ENCODE peak calls at places on chromosome 16, in nine cellular contexts. K is neural progenitor cell, F is GM23248, S is prostate gland, J is heart right ventricle, T is stomach, B is testis, H is mammary epithelial cell, Q is tibial nerve. Y is an unnamed sample.
A peak's percentile ranks its signal among the peaks of the same experiment; 100 is the strongest.

GRCh38 chr16:7405166-7405565 is 72.5 kb downstream of the RBFOX1 start:
- DNase-seq in F (no peak), J (peak; percentile 50), K (peak; percentile 82), B (peak; percentile 43), Q (no peak), H (no peak), S (no peak), T (peak; percentile 27), Y (peak; percentile 17)

GRCh38 chr16:24610421-24610765 is 71.0 kb downstream of the RBBP6 start:
- DNase-seq in F (peak; percentile 72), B (peak; percentile 28), S (no peak), Q (peak; percentile 11), H (peak; percentile 9), T (no peak), J (no peak), K (peak; percentile 63), Y (peak; percentile 72)

GRCh38 chr16:24070851-24071250 is 185.3 kb upstream of the CACNG3 start:
- DNase-seq in F (peak; percentile 52), Q (no peak), J (peak; percentile 6), K (peak; percentile 81), H (peak; percentile 20), S (no peak), B (peak; percentile 46), T (no peak), Y (peak; percentile 89)

GRCh38 chr16:84391151-84391873 is 23.0 kb downstream of the ATP2C2 start:
- DNase-seq in F (peak; percentile 40), S (peak; percentile 74), J (no peak), H (no peak), T (no peak), Q (no peak), B (no peak), K (no peak), Y (no peak)

GRCh38 chr16:74186589-74186988 is 110.0 kb upstream of the PSMD7 start:
- DNase-seq in S (no peak), B (no peak), K (no peak), Q (no peak), F (peak; percentile 6), T (no peak), H (no peak), J (no peak), Y (peak; percentile 92)

GRCh38 chr16:77585852-77586251 is 136.5 kb upstream of the NUDT7 start:
- DNase-seq in H (peak; percentile 90), J (no peak), T (no peak), Q (no peak), F (peak; percentile 35), S (no peak), K (no peak), B (no peak), Y (peak; percentile 34)

GRCh38 chr16:54627616-54628015 is 303.0 kb upstream of the IRX5 start:
- DNase-seq in S (no peak), B (no peak), F (peak; percentile 10), K (no peak), H (no peak), T (no peak), J (no peak), Q (no peak), Y (no peak)

GRCh38 chr16:4655801-4656200 is 31.2 kb downstream of the MGRN1 start:
- DNase-seq in H (no peak), K (no peak), S (no peak), Q (no peak), F (no peak), J (no peak), T (no peak), B (no peak), Y (no peak)

GRCh38 chr16:65196696-65197095 is 74.8 kb upstream of the CDH11 start:
- DNase-seq in T (no peak), B (no peak), H (no peak), J (no peak), S (no peak), F (no peak), K (no peak), Q (no peak), Y (peak; percentile 62)

GRCh38 chr16:28121527-28121926 is 58.0 kb upstream of the GSG1L start:
- DNase-seq in Q (no peak), S (no peak), J (no peak), F (no peak), K (no peak), T (no peak), B (no peak), H (no peak), Y (no peak)
- H3K4me1 ChIP-seq in Q (no peaks in the 10 kb centered on the region), S (no peaks in the 10 kb centered on the region), J (no peaks in the 10 kb centered on the region), F (no peaks in the 10 kb centered on the region), K (no peaks in the 10 kb centered on the region), T (no peaks in the 10 kb centered on the region), B (no peaks in the 10 kb centered on the region), H (no peaks in the 10 kb centered on the region), Y (no peaks in the 10 kb centered on the region)

GRCh38 chr16:31291376-31291775 is 31.6 kb downstream of the ITGAM start:
- DNase-seq in J (no peak), T (no peak), F (no peak), Q (no peak), S (no peak), K (no peak), B (no peak), H (no peak), Y (no peak)
- H3K4me3 ChIP-seq in J (no peak overlapping the region), T (no peak overlapping the region), F (no peak overlapping the region), Q (no peak overlapping the region), S (no peak overlapping the region), K (no peak overlapping the region), B (no peak overlapping the region), H (no peak overlapping the region), Y (no peak overlapping the region)

GRCh38 chr16:48538746-48539484 is 71.1 kb downstream of the N4BP1 start:
- DNase-seq in F (no peak), H (no peak), T (no peak), Q (no peak), B (no peak), S (no peak), K (peak; percentile 31), J (no peak), Y (no peak)
- H3K27ac ChIP-seq in F (no peak overlapping the region), H (no peak overlapping the region), T (peak overlapping the region; percentile 76), Q (peak overlapping the region; percentile 85), B (no peak overlapping the region), S (peak overlapping the region; percentile 75), K (no peak overlapping the region), J (peak overlapping the region; percentile 58), Y (no peak overlapping the region)

DNA sequence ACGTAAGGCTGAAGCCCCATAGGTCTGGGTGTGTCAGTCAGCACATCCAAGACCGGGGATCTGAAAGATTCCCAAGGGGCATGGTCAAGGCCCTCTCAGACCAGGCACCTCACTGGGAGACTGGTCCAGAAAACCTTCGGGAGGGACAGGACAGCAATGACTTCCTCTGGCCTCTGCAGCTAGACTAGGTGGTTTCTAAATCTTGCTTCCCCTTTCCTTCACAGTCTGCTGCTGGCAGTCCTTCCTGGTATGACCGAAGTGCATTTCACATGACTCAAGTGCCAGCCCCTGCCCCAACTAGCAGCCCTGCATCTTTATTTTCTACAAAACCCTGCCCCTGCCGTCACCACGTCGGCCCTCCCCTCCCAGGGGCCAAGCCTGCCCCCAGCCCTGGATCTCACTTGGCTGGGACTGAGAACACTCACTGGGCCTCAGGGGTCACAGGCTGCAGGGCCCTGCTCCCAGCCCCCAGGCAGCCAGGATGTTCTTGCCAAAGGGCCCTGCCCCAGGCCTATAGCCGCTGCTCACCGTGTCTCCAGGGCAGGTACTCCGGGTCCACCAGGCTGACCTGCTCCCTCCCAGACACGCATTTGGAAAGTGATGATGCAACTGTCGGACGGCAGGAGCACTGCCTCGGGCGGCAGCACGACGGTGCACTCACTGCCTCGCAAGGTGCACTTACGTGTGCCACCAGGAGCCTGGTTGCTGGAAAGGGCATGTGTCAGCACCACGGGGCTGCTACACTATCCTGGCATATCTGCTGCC is 18.2 kb downstream of the POLR3K start:
- DNase-seq in T (no peak), S (no peak), H (no peak), J (no peak), B (no peak), F (no peak), Q (no peak), K (no peak), Y (no peak)
- H3K4me1 ChIP-seq in T (peaks cover 15% of the 10 kb centered on the region), S (no peaks in the 10 kb centered on the region), H (peaks cover 8% of the 10 kb centered on the region), J (no peaks in the 10 kb centered on the region), B (no peaks in the 10 kb centered on the region), F (no peaks in the 10 kb centered on the region), Q (no peaks in the 10 kb centered on the region), K (no peaks in the 10 kb centered on the region), Y (no peaks in the 10 kb centered on the region)

GRCh38 chr16:81403601-81404391 is 40.8 kb upstream of the CMIP start:
- DNase-seq in B (peak; percentile 89), Q (peak; percentile 88), S (peak; percentile 82), F (peak; percentile 85), H (peak; percentile 69), K (peak; percentile 91), T (peak; percentile 93), J (peak; percentile 86), Y (peak; percentile 83)
- H3K4me3 ChIP-seq in B (no peak overlapping the region), Q (peak overlapping the region; percentile 9), S (no peak overlapping the region), F (peak overlapping the region; percentile 56), H (peak overlapping the region; percentile 36), K (peak overlapping the region; percentile 30), T (peak overlapping the region; percentile 26), J (peak overlapping the region; percentile 41), Y (peak overlapping the region; percentile 40)

GRCh38 chr16:57335361-57335760 is 23.2 kb upstream of the CCL22 start:
- DNase-seq in T (no peak), H (no peak), B (no peak), S (no peak), Q (no peak), K (no peak), J (no peak), F (no peak), Y (no peak)
- H3K27ac ChIP-seq in T (no peak overlapping the region), H (no peak overlapping the region), B (no peak overlapping the region), S (no peak overlapping the region), Q (no peak overlapping the region), K (no peak overlapping the region), J (no peak overlapping the region), F (no peak overlapping the region), Y (no peak overlapping the region)

Y was measured in A673.